ENCODE peak calls at places on chromosome 5, in nine cellular contexts. A, R, Z, T, G, F, J, S and B are unnamed samples. For H3K9me3, the result is how much of the 10 kb centered on the place peaks cover.

GRCh38 chr5:143929486-143929885 is 117.5 kb downstream of the HMHB1 start:
- DNase-seq in A (no peak), R (no peak), Z (no peak), T (no peak), G (no peak), F (no peak), J (no peak), S (no peak), B (no peak)

GRCh38 chr5:76431336-76431735 is 28.3 kb downstream of the IQGAP2 start:
- DNase-seq in A (no peak), R (no peak), Z (no peak), T (no peak), G (no peak), F (no peak), J (no peak), S (no peak), B (no peak)

GRCh38 chr5:123672067-123672466 is 160.1 kb downstream of the CSNK1G3 start:
- DNase-seq in A (no peak), R (no peak), Z (no peak), T (no peak), G (no peak), F (no peak), J (no peak), S (no peak), B (no peak)

GRCh38 chr5:52710310-52710971 is 77.3 kb upstream of the ITGA1 start:
- DNase-seq in A (no peak), R (no peak), Z (no peak), T (no peak), G (no peak), F (no peak), J (no peak), S (no peak), B (no peak)

GRCh38 chr5:175889910-175890684 is 18.7 kb downstream of the CPLX2 start:
- DNase-seq in A (no peak), R (no peak), Z (peak), T (no peak), G (no peak), F (peak), J (peak), S (no peak), B (no peak)

GRCh38 chr5:83471405-83472212 is at the start of gene VCAN:
- DNase-seq in A (peak), R (no peak), Z (no peak), T (no peak), G (peak), F (peak), J (peak), S (peak), B (peak)

GRCh38 chr5:9297171-9297570 is 248.7 kb downstream of the SEMA5A start:
- DNase-seq in A (no peak), R (no peak), Z (no peak), T (no peak), G (no peak), F (no peak), J (no peak), S (no peak), B (no peak)

GRCh38 chr5:73591102-73591695 is 25.7 kb downstream of the UTP15 start:
- DNase-seq in A (no peak), R (peak), Z (peak), T (peak), G (no peak), F (peak), J (peak), S (peak), B (peak)

GRCh38 chr5:36724429-36725332 is 118.3 kb downstream of the SLC1A3 start:
- DNase-seq in A (peak), R (peak), Z (no peak), T (no peak), G (peak), F (peak), J (no peak), S (no peak), B (no peak)

GRCh38 chr5:78589928-78590327 is 58.6 kb downstream of the LHFPL2 start:
- DNase-seq in A (no peak), R (no peak), Z (no peak), T (no peak), G (no peak), F (no peak), J (no peak), S (no peak), B (no peak)

GRCh38 chr5:68454172-68454571 is 238.6 kb downstream of the PIK3R1 start:
- DNase-seq in A (no peak), R (no peak), Z (no peak), T (no peak), G (no peak), F (no peak), J (no peak), S (no peak), B (no peak)

GRCh38 chr5:62001640-62002039 is 304.4 kb upstream of the KIF2A start:
- DNase-seq in A (no peak), R (no peak), Z (no peak), T (no peak), G (no peak), F (no peak), J (no peak), S (no peak), B (no peak)

GRCh38 chr5:61311836-61312808 is 19.9 kb upstream of the ZSWIM6 start:
- DNase-seq in A (no peak), R (no peak), Z (peak), T (no peak), G (no peak), F (no peak), J (no peak), S (no peak), B (peak)

GRCh38 chr5:75265731-75266130 is 29.1 kb upstream of the ANKRD31 start:
- DNase-seq in A (no peak), R (peak), Z (no peak), T (no peak), G (no peak), F (peak), J (peak), S (no peak), B (peak)

GRCh38 chr5:125257997-125258396 is 511.6 kb upstream of the ZNF608 start:
- DNase-seq in A (no peak), R (no peak), Z (no peak), T (no peak), G (no peak), F (no peak), J (no peak), S (no peak), B (no peak)

GRCh38 chr5:139711067-139711851 is 63.1 kb downstream of the CXXC5 start:
- DNase-seq in A (no peak), R (peak), Z (peak), T (peak), G (no peak), F (peak), J (no peak), S (peak), B (no peak)

GRCh38 chr5:177296581-177296980 is 6.9 kb downstream of the RAB24 start:
- DNase-seq in A (no peak), R (no peak), Z (no peak), T (no peak), G (no peak), F (no peak), J (no peak), S (no peak), B (no peak)

GRCh38 chr5:136062563-136063274 is 33.9 kb downstream of the TGFBI start:
- DNase-seq in A (peak), R (peak), Z (peak), T (no peak), G (no peak), F (no peak), J (peak), S (no peak), B (no peak)

GRCh38 chr5:73122875-73123810 is 2.8 kb downstream of the TMEM171 start:
- DNase-seq in A (no peak), R (no peak), Z (no peak), T (no peak), G (no peak), F (no peak), J (no peak), S (no peak), B (no peak)

GRCh38 chr5:170420809-170421412 is 31.7 kb upstream of the KCNMB1 start:
- DNase-seq in A (peak), R (peak), Z (peak), T (peak), G (no peak), F (peak), J (peak), S (peak), B (peak)

GRCh38 chr5:56951946-56952691 is at the start of gene MIER3:
- DNase-seq in A (peak), R (peak), Z (peak), T (peak), G (peak), F (peak), J (peak), S (peak), B (peak)

GRCh38 chr5:56951131-56951945 is 585 bp downstream of the MIER3 start:
- DNase-seq in A (peak), R (peak), Z (no peak), T (peak), G (peak), F (peak), J (no peak), S (peak), B (no peak)

GRCh38 chr5:56947052-56947451 is 4.9 kb downstream of the MIER3 start:
- DNase-seq in A (no peak), R (no peak), Z (no peak), T (no peak), G (no peak), F (no peak), J (no peak), S (no peak), B (no peak)

GRCh38 chr5:56950626-56951130 is 1.2 kb downstream of the MIER3 start:
- DNase-seq in A (peak), R (peak), Z (peak), T (peak), G (peak), F (peak), J (peak), S (peak), B (peak)
- H3K4me3 ChIP-seq in A (peak), R (peak), Z (peak), T (peak), G (peak), F (peak), J (peak), S (peak), B (peak)

GRCh38 chr5:18987101-18987500 is 1000.9 kb downstream of the CDH18 start:
- DNase-seq in A (no peak), R (no peak), Z (no peak), T (no peak), G (no peak), F (no peak), J (no peak), S (peak), B (no peak)

GRCh38 chr5:18985397-18985796 is 1002.6 kb downstream of the CDH18 start:
- DNase-seq in A (no peak), R (no peak), Z (no peak), T (no peak), G (no peak), F (no peak), J (no peak), S (peak), B (no peak)

DNA sequence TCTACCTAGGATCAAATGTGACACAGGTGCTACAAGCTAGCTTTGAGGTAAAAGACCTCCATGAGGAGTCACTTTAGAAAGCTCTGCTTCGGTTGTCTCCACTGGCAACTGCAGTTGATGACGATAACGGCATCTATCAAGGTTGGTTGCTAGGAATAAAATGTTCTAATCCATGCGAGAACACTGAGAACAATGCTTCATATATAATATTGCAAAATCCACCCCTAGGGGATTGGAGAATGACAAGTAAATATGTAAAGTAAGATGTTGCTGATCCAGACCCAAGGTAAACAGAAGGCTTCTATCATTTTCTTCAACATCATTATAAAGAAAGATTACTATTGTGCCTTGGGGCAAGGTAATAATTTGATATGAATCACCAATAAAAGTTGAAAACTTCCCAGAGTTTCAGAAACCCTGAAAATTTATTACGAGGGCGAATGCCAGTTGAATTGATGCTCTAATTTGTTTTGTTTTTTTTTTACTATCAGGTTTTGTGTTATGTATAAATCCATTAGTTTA is 1003.4 kb downstream of the CDH18 start:
- DNase-seq in A (no peak), R (no peak), Z (no peak), T (no peak), G (no peak), F (no peak), J (no peak), S (no peak), B (no peak)
- H3K9me3 ChIP-seq in A (under half), R (under half), Z (under half), T (under half), G (under half), F (under half), J (under half), S (under half), B (under half)

GRCh38 chr5:1801954-1802295 is 718 bp downstream of the NDUFS6 start:
- DNase-seq in A (no peak), R (no peak), Z (peak), T (no peak), G (no peak), F (peak), J (no peak), S (no peak), B (no peak)
- H3K27ac ChIP-seq in A (no peak), R (peak), Z (peak), T (peak), G (peak), F (peak), J (peak), S (no peak), B (peak)

DNA sequence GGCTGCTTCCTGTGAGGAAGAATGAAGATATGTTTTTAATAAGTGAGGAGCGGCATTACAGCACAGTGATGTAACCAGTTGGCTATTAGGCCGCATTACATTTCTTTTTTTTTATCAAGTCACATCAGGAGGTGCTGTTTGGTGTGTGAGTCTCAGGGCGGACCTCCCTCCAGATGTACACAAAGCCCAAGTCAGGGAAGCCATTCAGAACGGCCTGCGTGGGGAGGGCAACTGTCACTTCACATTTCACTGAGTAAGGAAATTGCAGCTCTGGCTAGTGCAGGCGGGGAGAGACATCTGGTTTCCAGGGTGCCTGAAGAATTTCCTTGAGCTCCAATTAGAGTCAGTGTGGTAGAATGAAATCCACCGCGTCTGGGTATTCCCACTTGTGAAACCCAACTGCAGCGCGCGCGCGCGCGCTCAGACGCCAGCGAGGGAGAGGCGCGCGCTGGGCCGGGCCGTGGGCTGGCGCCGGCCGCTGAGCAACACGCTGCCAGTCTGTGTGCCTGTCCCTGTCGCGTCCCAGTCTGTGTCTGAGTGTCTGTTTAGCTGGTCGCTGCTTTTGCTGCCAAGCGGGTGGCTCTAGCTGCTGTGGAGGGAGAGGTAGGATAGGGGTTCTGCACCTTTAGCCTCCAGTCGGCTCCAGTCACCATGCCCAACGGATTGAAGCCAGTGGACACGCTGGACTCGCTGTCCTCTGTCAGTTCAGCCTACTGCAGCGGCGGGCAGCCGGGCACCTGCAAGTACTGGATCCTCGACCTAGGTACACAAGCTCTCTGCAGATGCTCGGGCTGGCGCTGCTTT is 140.8 kb upstream of the OTULINL start:
- DNase-seq in A (peak), R (no peak), Z (no peak), T (no peak), G (no peak), F (no peak), J (no peak), S (peak), B (peak)
- H3K4me3 ChIP-seq in A (no peak), R (no peak), Z (no peak), T (no peak), G (peak), F (no peak), J (no peak), S (peak), B (peak)